ENCODE peak calls at places on chromosomes 5 and 9, in five cellular contexts. N is tibial nerve, Q is heart left ventricle, F is right lobe of liver, E is IMR-90. W is an unnamed sample.

GRCh38 chr9:35446012-35446411 is 43.9 kb upstream of the RUSC2 start:
- DNase-seq in N (no peak), Q (no peak), F (no peak), E (no peak), W (no peak)

GRCh38 chr5:155189476-155189875 is 175.9 kb downstream of the KIF4B start:
- DNase-seq in N (no peak), Q (no peak), F (no peak), E (no peak), W (no peak)

GRCh38 chr5:141564216-141564692 is 54.5 kb downstream of the DIAPH1 start:
- DNase-seq in N (peak; percentile 92), Q (peak; percentile 75), F (no peak), E (peak; percentile 97), W (peak; percentile 84)

GRCh38 chr9:76269789-76270188 is 124.4 kb downstream of the RFK start:
- DNase-seq in N (no peak), Q (no peak), F (no peak), E (peak; percentile 60), W (no peak)

GRCh38 chr9:133377721-133378216 is 1.6 kb downstream of the STKLD1 start:
- DNase-seq in N (no peak), Q (no peak), F (no peak), E (peak; percentile 17), W (no peak)

GRCh38 chr5:72788851-72789505 is 27.5 kb upstream of the TNPO1 start:
- DNase-seq in N (no peak), Q (no peak), F (no peak), E (peak; percentile 8), W (no peak)

GRCh38 chr5:1021136-1021968 is 12.8 kb downstream of the NKD2 start:
- DNase-seq in N (no peak), Q (no peak), F (peak; percentile 31), E (no peak), W (peak; percentile 72)

GRCh38 chr9:70901013-70901412 is 220.4 kb downstream of the TRPM3 start:
- DNase-seq in N (no peak), Q (no peak), F (no peak), E (no peak), W (no peak)

GRCh38 chr5:132293992-132294727 is at the start of gene SLC22A4:
- DNase-seq in N (peak; percentile 79), Q (peak; percentile 94), F (peak; percentile 95), E (peak; percentile 92), W (peak; percentile 98)

GRCh38 chr5:76956033-76956432 is 3.2 kb downstream of the CRHBP start:
- DNase-seq in N (no peak), Q (no peak), F (no peak), E (no peak), W (no peak)

GRCh38 chr5:8993031-8993430 is 552.8 kb downstream of the SEMA5A start:
- DNase-seq in N (no peak), Q (no peak), F (no peak), E (no peak), W (no peak)
- TF ChIP-seq CTCF in N (no peak), Q (no peak), F (peak; percentile 17), E (peak; percentile 40), W (no peak)

GRCh38 chr5:69189162-69190086 is at the start of gene CENPH:
- DNase-seq in N (peak; percentile 90), Q (peak; percentile 89), F (peak; percentile 92), E (peak; percentile 88), W (peak; percentile 86)
- TF ChIP-seq POLR2A in N (no peak), Q (peak; percentile 17), F (no peak), E (peak; percentile 80), W (no peak)

DNA sequence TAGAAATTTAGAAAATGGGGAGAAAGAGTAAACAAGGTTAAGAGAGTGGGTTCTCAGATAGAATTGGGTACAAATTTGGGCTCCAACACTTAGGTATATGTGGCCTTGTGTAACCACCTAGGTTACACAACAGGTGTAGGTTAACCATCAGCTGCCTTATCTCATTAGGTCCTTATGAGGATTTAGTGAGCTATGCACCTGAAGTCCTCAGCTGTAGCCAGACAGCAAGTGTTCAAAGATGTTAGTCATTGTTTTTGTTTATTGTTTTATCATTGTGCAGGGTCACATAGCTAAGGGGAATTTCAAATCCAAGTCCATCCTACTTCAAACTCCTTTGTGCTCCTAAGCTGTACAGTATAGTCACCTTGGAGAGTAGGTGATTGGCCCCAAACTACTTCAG is 970 bp upstream of the TRIM32 start:
- DNase-seq in N (no peak), Q (no peak), F (no peak), E (peak; percentile 29), W (no peak)
- H3K4me3 ChIP-seq in N (no peak overlapping the region), Q (peak overlapping the region; percentile 75), F (no peak overlapping the region), E (no peak overlapping the region), W (no peak overlapping the region)

GRCh38 chr5:173452506-173452905 is 124.3 kb upstream of the STC2 start:
- DNase-seq in N (no peak), Q (no peak), F (no peak), E (peak; percentile 23), W (no peak)

GRCh38 chr5:173451651-173452050 is 123.4 kb upstream of the STC2 start:
- DNase-seq in N (no peak), Q (no peak), F (no peak), E (peak; percentile 31), W (no peak)

GRCh38 chr5:173452098-173452497 is 123.9 kb upstream of the STC2 start:
- DNase-seq in N (peak; percentile 44), Q (peak; percentile 61), F (no peak), E (peak; percentile 81), W (no peak)

GRCh38 chr5:173453167-173453566 is 125.0 kb upstream of the STC2 start:
- DNase-seq in N (no peak), Q (no peak), F (no peak), E (peak; percentile 61), W (no peak)

DNA sequence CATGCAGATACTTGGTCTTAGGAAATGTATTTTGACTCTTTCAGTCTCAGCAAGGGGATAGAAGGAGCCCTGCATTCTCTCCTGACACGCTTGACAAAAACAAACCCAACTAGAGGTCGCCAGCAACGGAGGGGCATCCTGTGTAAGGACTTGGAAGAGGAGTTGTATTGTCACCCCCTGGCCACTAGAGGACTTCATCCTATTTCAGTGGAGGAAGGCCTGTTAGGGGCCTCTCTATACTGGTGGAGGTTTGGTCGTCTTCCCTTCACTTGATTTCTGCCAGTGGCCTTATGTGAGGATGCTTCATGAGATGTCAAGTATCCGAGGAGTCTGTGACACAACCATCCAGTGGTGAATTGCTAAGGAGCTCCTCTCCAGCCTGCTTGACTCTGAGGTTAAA is 122.8 kb upstream of the STC2 start:
- DNase-seq in N (no peak), Q (no peak), F (no peak), E (peak; percentile 28), W (no peak)
- TF ChIP-seq CTCF in N (peak; percentile 20), Q (peak; percentile 23), F (peak; percentile 18), E (peak; percentile 27), W (no peak)

GRCh38 chr5:139284295-139284694 is 9.2 kb upstream of the MATR3 start:
- DNase-seq in N (no peak), Q (no peak), F (no peak), E (no peak), W (no peak)
- TF ChIP-seq POLR2A in N (no peak), Q (no peak), F (no peak), E (no peak), W (no peak)

GRCh38 chr9:128823903-128824406 is 5.6 kb downstream of the SPOUT1 start:
- DNase-seq in N (no peak), Q (no peak), F (peak; percentile 89), E (no peak), W (no peak)
- H3K4me3 ChIP-seq in N (no peak overlapping the region), Q (no peak overlapping the region), F (no peak overlapping the region), E (no peak overlapping the region), W (no peak overlapping the region)

W was measured in lower leg skin.